ENCODE peak calls at places on chromosomes 7 and 10, in four cellular contexts. One of them, this sample, is unnamed.
A peak's percentile ranks its signal among the peaks of the same experiment; 100 is the strongest.

GRCh38 chr7:157431173-157431950 is 94.6 kb downstream of the DNAJB6 start:
- DNase-seq in anterior cingulate cortex: no peak
- DNase-seq in pancreas: no peak
- DNase-seq in A673: no peak
- DNase-seq in this sample: no peak

GRCh38 chr10:50992356-50992866 is 81.9 kb upstream of the PRKG1 start:
- DNase-seq in anterior cingulate cortex: no peak
- DNase-seq in pancreas: peak; percentile 31
- DNase-seq in A673: no peak
- DNase-seq in this sample: peak; percentile 11

GRCh38 chr7:151725844-151726770 is 150.8 kb downstream of the PRKAG2 start:
- DNase-seq in anterior cingulate cortex: no peak
- DNase-seq in pancreas: no peak
- DNase-seq in A673: no peak
- DNase-seq in this sample: no peak

GRCh38 chr10:60968504-60968903 is 24.5 kb upstream of the RHOBTB1 start:
- DNase-seq in anterior cingulate cortex: no peak
- DNase-seq in pancreas: no peak
- DNase-seq in A673: no peak
- DNase-seq in this sample: no peak

GRCh38 chr10:14125564-14125963 is 205.2 kb downstream of the FRMD4A start:
- DNase-seq in anterior cingulate cortex: no peak
- DNase-seq in pancreas: peak; percentile 22
- DNase-seq in A673: no peak
- DNase-seq in this sample: no peak

GRCh38 chr10:112184379-112184778 is 814 bp upstream of the GPAM start:
- DNase-seq in anterior cingulate cortex: no peak
- DNase-seq in pancreas: no peak
- DNase-seq in A673: no peak
- DNase-seq in this sample: no peak

GRCh38 chr10:93383562-93383981 is 98.6 kb downstream of the MYOF start:
- DNase-seq in anterior cingulate cortex: no peak
- DNase-seq in pancreas: no peak
- DNase-seq in A673: no peak
- DNase-seq in this sample: no peak

GRCh38 chr10:3651969-3652653 is 132.9 kb downstream of the KLF6 start:
- DNase-seq in anterior cingulate cortex: no peak
- DNase-seq in pancreas: no peak
- DNase-seq in A673: no peak
- DNase-seq in this sample: no peak

GRCh38 chr10:116779076-116779687 is 36.8 kb upstream of the HSPA12A start:
- DNase-seq in anterior cingulate cortex: no peak
- DNase-seq in pancreas: no peak
- DNase-seq in A673: no peak
- DNase-seq in this sample: no peak

GRCh38 chr7:148035950-148036349 is 554.6 kb upstream of the C7orf33 start:
- DNase-seq in anterior cingulate cortex: no peak
- DNase-seq in pancreas: no peak
- DNase-seq in A673: no peak
- DNase-seq in this sample: no peak

GRCh38 chr7:104196161-104196560 is 11.7 kb downstream of the ORC5 start:
- DNase-seq in anterior cingulate cortex: no peak
- DNase-seq in pancreas: no peak
- DNase-seq in A673: peak; percentile 3
- DNase-seq in this sample: no peak

GRCh38 chr7:108331971-108332370 is 124.3 kb downstream of the NRCAM start:
- DNase-seq in anterior cingulate cortex: no peak
- DNase-seq in pancreas: no peak
- DNase-seq in A673: no peak
- DNase-seq in this sample: no peak

GRCh38 chr10:115844592-115844991 is 428.4 kb downstream of the GFRA1 start:
- DNase-seq in anterior cingulate cortex: no peak
- DNase-seq in pancreas: no peak
- DNase-seq in A673: no peak
- DNase-seq in this sample: no peak

GRCh38 chr10:60917331-60918280 is 26.4 kb downstream of the RHOBTB1 start:
- DNase-seq in anterior cingulate cortex: no peak
- DNase-seq in pancreas: no peak
- DNase-seq in A673: no peak
- DNase-seq in this sample: peak; percentile 13

GRCh38 chr10:58775960-58776574 is 263.4 kb downstream of the BICC1 start:
- DNase-seq in anterior cingulate cortex: no peak
- DNase-seq in pancreas: no peak
- DNase-seq in A673: peak; percentile 24
- DNase-seq in this sample: peak; percentile 56

GRCh38 chr10:119871881-119872609 is 598 bp downstream of the MCMBP start:
- DNase-seq in anterior cingulate cortex: no peak
- DNase-seq in pancreas: peak; percentile 75
- DNase-seq in A673: peak; percentile 61
- DNase-seq in this sample: peak; percentile 11

GRCh38 chr7:157490465-157490912 is 153.7 kb downstream of the DNAJB6 start:
- DNase-seq in anterior cingulate cortex: no peak
- DNase-seq in pancreas: no peak
- DNase-seq in A673: peak; percentile 22
- DNase-seq in this sample: peak; percentile 41

GRCh38 chr10:103605359-103606156 is 112.1 kb downstream of the NEURL1 start:
- DNase-seq in anterior cingulate cortex: no peak
- DNase-seq in pancreas: no peak
- DNase-seq in A673: peak; percentile 56
- DNase-seq in this sample: peak; percentile 59

GRCh38 chr7:66697451-66698438 is 42.8 kb upstream of the RABGEF1 start:
- DNase-seq in anterior cingulate cortex: peak; percentile 83
- DNase-seq in pancreas: no peak
- DNase-seq in A673: no peak
- DNase-seq in this sample: no peak

GRCh38 chr10:104445359-104445758 is 91.7 kb downstream of the CFAP58 start:
- DNase-seq in anterior cingulate cortex: no peak
- DNase-seq in pancreas: no peak
- DNase-seq in A673: peak; percentile 27
- DNase-seq in this sample: no peak

GRCh38 chr7:35605760-35606159 is 89.2 kb downstream of the HERPUD2 start:
- DNase-seq in anterior cingulate cortex: no peak
- DNase-seq in pancreas: no peak
- DNase-seq in A673: no peak
- DNase-seq in this sample: no peak

GRCh38 chr10:8379906-8380832 is 325.7 kb downstream of the GATA3 start:
- DNase-seq in anterior cingulate cortex: no peak
- DNase-seq in pancreas: no peak
- DNase-seq in A673: no peak
- DNase-seq in this sample: no peak

GRCh38 chr7:101216001-101216859 is 1.2 kb downstream of the PLOD3 start:
- DNase-seq in anterior cingulate cortex: no peak
- DNase-seq in pancreas: no peak
- DNase-seq in A673: no peak
- DNase-seq in this sample: no peak

GRCh38 chr10:117320050-117320665 is 55.1 kb downstream of the PDZD8 start:
- DNase-seq in anterior cingulate cortex: no peak
- DNase-seq in pancreas: no peak
- DNase-seq in A673: peak; percentile 54
- DNase-seq in this sample: peak; percentile 41

GRCh38 chr10:110032801-110033723 is 25.3 kb downstream of the ADD3 start:
- DNase-seq in anterior cingulate cortex: no peak
- DNase-seq in pancreas: peak; percentile 66
- DNase-seq in A673: no peak
- DNase-seq in this sample: peak; percentile 34

GRCh38 chr10:127974911-127975310 is 68.0 kb downstream of the PTPRE start:
- DNase-seq in anterior cingulate cortex: no peak
- DNase-seq in pancreas: no peak
- DNase-seq in A673: no peak
- DNase-seq in this sample: no peak

GRCh38 chr10:93065675-93066543 is 5.3 kb downstream of the CYP26C1 start:
- DNase-seq in anterior cingulate cortex: no peak
- DNase-seq in pancreas: no peak
- DNase-seq in A673: no peak
- DNase-seq in this sample: no peak

GRCh38 chr7:76327610-76328009 is 25.1 kb downstream of the HSPB1 start:
- DNase-seq in anterior cingulate cortex: no peak
- DNase-seq in pancreas: no peak
- DNase-seq in A673: no peak
- DNase-seq in this sample: no peak